ENCODE peak calls at places on chromosomes 1 and 21, in seven cellular contexts. One of them, this sample, is unnamed.

GRCh38 chr1:30966690-30967369 is 58.3 kb upstream of the SDC3 start:
- DNase-seq in pancreas: no peak
- DNase-seq in aorta: no peak
- DNase-seq in ovary: peak; percentile 31
- DNase-seq in right cardiac atrium: no peak
- DNase-seq in body of pancreas: no peak
- DNase-seq in effector memory CD4-positive, alpha-beta T cell: no peak
- DNase-seq in this sample: no peak

GRCh38 chr1:21084111-21084510 is 92.6 kb downstream of the EIF4G3 start:
- DNase-seq in aorta: no peak
- DNase-seq in right cardiac atrium: no peak
- DNase-seq in ovary: no peak
- DNase-seq in pancreas: no peak
- DNase-seq in body of pancreas: no peak
- DNase-seq in effector memory CD4-positive, alpha-beta T cell: no peak
- DNase-seq in this sample: no peak

GRCh38 chr21:23977971-23978370 is 1629.3 kb downstream of the MRPL39 start:
- DNase-seq in effector memory CD4-positive, alpha-beta T cell: no peak
- DNase-seq in right cardiac atrium: no peak
- DNase-seq in body of pancreas: no peak
- DNase-seq in aorta: no peak
- DNase-seq in pancreas: no peak
- DNase-seq in ovary: no peak
- DNase-seq in this sample: no peak

GRCh38 chr21:34128124-34128523 is 54.7 kb downstream of the MRPS6 start:
- DNase-seq in effector memory CD4-positive, alpha-beta T cell: no peak
- DNase-seq in right cardiac atrium: no peak
- DNase-seq in ovary: no peak
- DNase-seq in pancreas: no peak
- DNase-seq in body of pancreas: no peak
- DNase-seq in aorta: peak; percentile 60
- DNase-seq in this sample: no peak

GRCh38 chr1:113976609-113977278 is 2.5 kb upstream of the OLFML3 start:
- DNase-seq in pancreas: no peak
- DNase-seq in effector memory CD4-positive, alpha-beta T cell: no peak
- DNase-seq in ovary: no peak
- DNase-seq in right cardiac atrium: no peak
- DNase-seq in aorta: no peak
- DNase-seq in body of pancreas: no peak
- DNase-seq in this sample: no peak

GRCh38 chr1:173332026-173332425 is 124.9 kb upstream of the TNFSF4 start:
- DNase-seq in ovary: no peak
- DNase-seq in right cardiac atrium: peak; percentile 29
- DNase-seq in effector memory CD4-positive, alpha-beta T cell: no peak
- DNase-seq in body of pancreas: no peak
- DNase-seq in aorta: peak; percentile 49
- DNase-seq in pancreas: peak; percentile 15
- DNase-seq in this sample: no peak

GRCh38 chr1:24302209-24302611 is 16.9 kb upstream of the GRHL3 start:
- DNase-seq in right cardiac atrium: no peak
- DNase-seq in pancreas: no peak
- DNase-seq in body of pancreas: no peak
- DNase-seq in aorta: no peak
- DNase-seq in effector memory CD4-positive, alpha-beta T cell: no peak
- DNase-seq in ovary: no peak
- DNase-seq in this sample: no peak

GRCh38 chr1:209885403-209886218 is 52.4 kb upstream of the SYT14 start:
- DNase-seq in effector memory CD4-positive, alpha-beta T cell: no peak
- DNase-seq in body of pancreas: no peak
- DNase-seq in ovary: no peak
- DNase-seq in aorta: no peak
- DNase-seq in pancreas: no peak
- DNase-seq in right cardiac atrium: no peak
- DNase-seq in this sample: no peak

GRCh38 chr1:81554108-81554507 is 246.6 kb upstream of the ADGRL2 start:
- DNase-seq in right cardiac atrium: no peak
- DNase-seq in body of pancreas: no peak
- DNase-seq in effector memory CD4-positive, alpha-beta T cell: no peak
- DNase-seq in pancreas: no peak
- DNase-seq in ovary: no peak
- DNase-seq in aorta: no peak
- DNase-seq in this sample: no peak

GRCh38 chr1:204258213-204259115 is 44.7 kb upstream of the GOLT1A start:
- DNase-seq in body of pancreas: peak; percentile 68
- DNase-seq in aorta: peak; percentile 65
- DNase-seq in effector memory CD4-positive, alpha-beta T cell: no peak
- DNase-seq in ovary: peak; percentile 72
- DNase-seq in right cardiac atrium: peak; percentile 61
- DNase-seq in pancreas: peak; percentile 46
- DNase-seq in this sample: peak; percentile 3

GRCh38 chr21:45557611-45558043 is 15.4 kb upstream of the SLC19A1 start:
- DNase-seq in ovary: peak; percentile 16
- DNase-seq in body of pancreas: no peak
- DNase-seq in aorta: peak; percentile 40
- DNase-seq in right cardiac atrium: no peak
- DNase-seq in effector memory CD4-positive, alpha-beta T cell: no peak
- DNase-seq in pancreas: peak; percentile 15
- DNase-seq in this sample: no peak

GRCh38 chr21:38952890-38953289 is 147.2 kb downstream of the ETS2 start:
- DNase-seq in right cardiac atrium: no peak
- DNase-seq in pancreas: no peak
- DNase-seq in ovary: no peak
- DNase-seq in effector memory CD4-positive, alpha-beta T cell: no peak
- DNase-seq in body of pancreas: no peak
- DNase-seq in aorta: no peak
- DNase-seq in this sample: no peak

GRCh38 chr1:48222501-48223242 is at the start of gene SLC5A9:
- DNase-seq in pancreas: peak; percentile 28
- DNase-seq in body of pancreas: no peak
- DNase-seq in ovary: no peak
- DNase-seq in right cardiac atrium: no peak
- DNase-seq in aorta: no peak
- DNase-seq in effector memory CD4-positive, alpha-beta T cell: no peak
- DNase-seq in this sample: no peak

GRCh38 chr1:156622581-156623297 is 3.5 kb downstream of the HAPLN2 start:
- DNase-seq in effector memory CD4-positive, alpha-beta T cell: no peak
- DNase-seq in aorta: no peak
- DNase-seq in body of pancreas: no peak
- DNase-seq in right cardiac atrium: no peak
- DNase-seq in pancreas: no peak
- DNase-seq in ovary: no peak
- DNase-seq in this sample: no peak

GRCh38 chr1:156616463-156616862 is 2.8 kb upstream of the HAPLN2 start:
- DNase-seq in body of pancreas: no peak
- DNase-seq in effector memory CD4-positive, alpha-beta T cell: no peak
- DNase-seq in ovary: no peak
- DNase-seq in aorta: no peak
- DNase-seq in right cardiac atrium: peak; percentile 22
- DNase-seq in pancreas: no peak
- DNase-seq in this sample: no peak

GRCh38 chr1:156618853-156619581 is at the start of gene HAPLN2:
- DNase-seq in body of pancreas: peak; percentile 25
- DNase-seq in aorta: no peak
- DNase-seq in right cardiac atrium: no peak
- DNase-seq in ovary: no peak
- DNase-seq in pancreas: no peak
- DNase-seq in effector memory CD4-positive, alpha-beta T cell: no peak
- DNase-seq in this sample: no peak

GRCh38 chr1:156615946-156616345 is 3.3 kb upstream of the HAPLN2 start:
- DNase-seq in aorta: no peak
- DNase-seq in pancreas: no peak
- DNase-seq in ovary: no peak
- DNase-seq in effector memory CD4-positive, alpha-beta T cell: no peak
- DNase-seq in body of pancreas: no peak
- DNase-seq in right cardiac atrium: no peak
- DNase-seq in this sample: no peak

GRCh38 chr1:156619582-156619955 is 354 bp downstream of the HAPLN2 start:
- DNase-seq in effector memory CD4-positive, alpha-beta T cell: no peak
- DNase-seq in aorta: no peak
- DNase-seq in body of pancreas: no peak
- DNase-seq in ovary: no peak
- DNase-seq in pancreas: no peak
- DNase-seq in right cardiac atrium: no peak
- DNase-seq in this sample: no peak
- H3K27me3 ChIP-seq in effector memory CD4-positive, alpha-beta T cell: peaks cover 19% of the 10 kb centered on the region
- H3K27me3 ChIP-seq in aorta: peaks cover 1% of the 10 kb centered on the region
- H3K27me3 ChIP-seq in body of pancreas: peaks cover 13% of the 10 kb centered on the region
- H3K27me3 ChIP-seq in ovary: no peaks in the 10 kb centered on the region
- H3K27me3 ChIP-seq in pancreas: peaks cover 7% of the 10 kb centered on the region
- H3K27me3 ChIP-seq in right cardiac atrium: no peaks in the 10 kb centered on the region
- H3K27me3 ChIP-seq in this sample: no peaks in the 10 kb centered on the region

DNA sequence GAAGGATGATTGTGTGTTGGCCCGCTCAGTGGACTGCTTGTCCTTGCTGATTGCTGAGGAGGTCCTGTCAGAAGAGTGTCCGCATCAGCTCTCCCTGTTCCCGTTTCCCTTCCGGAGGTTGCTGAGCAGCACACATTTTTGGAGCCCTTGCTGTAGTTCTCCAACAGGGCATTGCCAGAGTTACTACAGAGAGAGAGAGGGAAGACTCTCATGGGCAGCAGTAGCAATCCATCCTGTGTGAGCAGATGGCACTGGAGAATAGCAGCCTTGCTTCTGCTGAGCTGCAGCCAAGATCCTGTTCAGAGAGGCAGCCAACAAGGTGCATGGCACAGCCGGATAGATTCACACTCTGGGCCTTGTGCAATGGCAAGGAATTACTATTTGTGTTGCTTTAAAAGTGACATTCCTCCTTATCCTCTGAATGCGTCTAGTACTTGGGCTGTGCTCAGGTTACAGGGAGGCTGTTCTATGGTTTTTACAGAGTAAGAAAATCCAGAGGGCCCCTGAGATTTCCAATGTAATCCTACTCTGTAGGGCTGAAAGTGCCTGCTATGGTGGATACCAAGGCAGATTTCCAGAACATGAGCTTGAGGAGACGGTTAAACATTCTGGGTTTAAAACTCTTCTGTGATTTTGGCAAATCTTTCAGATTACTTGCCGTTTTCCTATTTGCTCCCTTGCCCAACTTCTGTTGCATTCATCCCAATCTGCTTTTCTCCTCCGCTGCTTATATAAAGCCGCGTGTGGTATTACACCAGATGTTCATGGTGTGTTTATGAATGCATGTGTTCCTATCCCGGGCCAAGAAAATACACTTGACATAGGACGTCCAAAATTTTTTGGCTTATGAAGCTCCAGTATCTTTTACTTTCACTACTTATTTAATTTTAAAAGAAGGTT is 27.4 kb downstream of the AK4 start:
- DNase-seq in body of pancreas: no peak
- DNase-seq in aorta: no peak
- DNase-seq in right cardiac atrium: peak; percentile 58
- DNase-seq in pancreas: no peak
- DNase-seq in effector memory CD4-positive, alpha-beta T cell: no peak
- DNase-seq in ovary: no peak
- DNase-seq in this sample: no peak
- H3K27ac ChIP-seq in body of pancreas: no peak overlapping the region
- H3K27ac ChIP-seq in aorta: no peak overlapping the region
- H3K27ac ChIP-seq in right cardiac atrium: peak overlapping the region; percentile 92
- H3K27ac ChIP-seq in pancreas: no peak overlapping the region
- H3K27ac ChIP-seq in effector memory CD4-positive, alpha-beta T cell: no peak overlapping the region
- H3K27ac ChIP-seq in ovary: no peak overlapping the region
- H3K27ac ChIP-seq in this sample: no peak overlapping the region

DNA sequence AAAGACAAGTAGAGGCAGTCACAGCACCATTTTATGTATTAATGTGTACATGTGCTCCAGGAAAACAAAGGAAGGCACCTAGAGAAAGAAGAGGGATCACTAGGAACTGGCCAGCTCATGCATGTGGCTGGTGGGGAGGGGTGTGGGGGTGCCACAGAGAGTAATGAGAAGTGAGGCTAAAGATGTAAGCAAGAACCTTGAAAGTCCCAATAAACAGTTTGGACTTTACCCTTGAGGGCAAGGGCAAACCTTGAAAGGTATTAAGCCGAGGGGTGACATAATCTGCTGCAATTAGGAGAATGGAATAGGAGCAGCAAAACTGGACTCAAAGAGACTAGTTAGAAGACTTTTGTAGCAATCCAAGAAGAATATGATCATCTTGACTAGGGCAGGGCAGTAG is 51.5 kb downstream of the ERI3 start:
- DNase-seq in ovary: no peak
- DNase-seq in pancreas: no peak
- DNase-seq in effector memory CD4-positive, alpha-beta T cell: no peak
- DNase-seq in right cardiac atrium: no peak
- DNase-seq in aorta: no peak
- DNase-seq in body of pancreas: no peak
- DNase-seq in this sample: no peak
- H3K27me3 ChIP-seq in ovary: no peaks in the 10 kb centered on the region
- H3K27me3 ChIP-seq in pancreas: no peaks in the 10 kb centered on the region
- H3K27me3 ChIP-seq in effector memory CD4-positive, alpha-beta T cell: no peaks in the 10 kb centered on the region
- H3K27me3 ChIP-seq in right cardiac atrium: no peaks in the 10 kb centered on the region
- H3K27me3 ChIP-seq in aorta: no peaks in the 10 kb centered on the region
- H3K27me3 ChIP-seq in body of pancreas: no peaks in the 10 kb centered on the region
- H3K27me3 ChIP-seq in this sample: no peaks in the 10 kb centered on the region

GRCh38 chr1:96360036-96360795 is 361.4 kb upstream of the PTBP2 start:
- DNase-seq in right cardiac atrium: no peak
- DNase-seq in ovary: no peak
- DNase-seq in body of pancreas: no peak
- DNase-seq in aorta: no peak
- DNase-seq in effector memory CD4-positive, alpha-beta T cell: no peak
- DNase-seq in pancreas: no peak
- DNase-seq in this sample: no peak

GRCh38 chr1:96352733-96353132 is 368.9 kb upstream of the PTBP2 start:
- DNase-seq in ovary: no peak
- DNase-seq in aorta: no peak
- DNase-seq in pancreas: no peak
- DNase-seq in body of pancreas: no peak
- DNase-seq in effector memory CD4-positive, alpha-beta T cell: no peak
- DNase-seq in right cardiac atrium: no peak
- DNase-seq in this sample: no peak

GRCh38 chr1:96357132-96357531 is 364.5 kb upstream of the PTBP2 start:
- DNase-seq in right cardiac atrium: no peak
- DNase-seq in aorta: no peak
- DNase-seq in pancreas: no peak
- DNase-seq in effector memory CD4-positive, alpha-beta T cell: no peak
- DNase-seq in body of pancreas: no peak
- DNase-seq in ovary: no peak
- DNase-seq in this sample: no peak

GRCh38 chr1:96358057-96358456 is 363.5 kb upstream of the PTBP2 start:
- DNase-seq in ovary: no peak
- DNase-seq in aorta: no peak
- DNase-seq in right cardiac atrium: no peak
- DNase-seq in effector memory CD4-positive, alpha-beta T cell: no peak
- DNase-seq in pancreas: no peak
- DNase-seq in body of pancreas: no peak
- DNase-seq in this sample: no peak

DNA sequence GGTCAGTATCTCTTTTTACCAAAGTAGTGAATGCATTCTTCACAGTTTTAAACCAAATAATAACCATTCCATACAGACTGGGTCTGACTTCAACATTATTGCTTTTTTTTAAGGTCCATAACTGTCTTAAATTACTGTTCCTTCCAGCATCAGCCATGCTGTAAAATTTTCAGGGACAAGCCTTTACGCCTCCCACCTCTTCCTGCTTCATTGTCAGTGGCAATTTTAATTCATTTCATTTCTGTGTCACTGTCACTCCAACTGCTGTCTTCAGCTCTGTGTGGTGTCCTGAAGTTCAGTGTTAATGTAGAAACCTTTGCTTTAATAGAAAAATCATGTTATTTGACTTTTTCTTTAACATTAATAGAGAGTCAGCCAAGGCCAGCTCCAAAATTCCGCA is 365.6 kb upstream of the PTBP2 start:
- DNase-seq in effector memory CD4-positive, alpha-beta T cell: no peak
- DNase-seq in body of pancreas: no peak
- DNase-seq in aorta: no peak
- DNase-seq in right cardiac atrium: no peak
- DNase-seq in ovary: no peak
- DNase-seq in pancreas: no peak
- DNase-seq in this sample: no peak
- H3K27ac ChIP-seq in effector memory CD4-positive, alpha-beta T cell: no peak overlapping the region
- H3K27ac ChIP-seq in body of pancreas: no peak overlapping the region
- H3K27ac ChIP-seq in aorta: no peak overlapping the region
- H3K27ac ChIP-seq in right cardiac atrium: no peak overlapping the region
- H3K27ac ChIP-seq in ovary: no peak overlapping the region
- H3K27ac ChIP-seq in pancreas: no peak overlapping the region
- H3K27ac ChIP-seq in this sample: no peak overlapping the region